ENCODE peak calls at places on chromosomes 1 and 21, in seven cellular contexts. W is stomach; H is activated CD4-positive, CD25-positive, alpha-beta regulatory T cell; Q is kidney tubule cell; D is NCI-H1092 treated with DMSO at 0.1 percent for 48 hours; U is T-helper 17 cell; N is NCI-H2171. Y is an unnamed sample.

GRCh38 chr1:53689736-53690401 is 49.1 kb downstream of the GLIS1 start:
- DNase-seq in W (no peak), H (no peak), Q (no peak), D (no peak), U (no peak), N (no peak), Y (no peak)

GRCh38 chr1:168833801-168834224 is 104.8 kb upstream of the DPT start:
- DNase-seq in W (no peak), H (no peak), Q (no peak), D (no peak), U (no peak), N (no peak), Y (no peak)

GRCh38 chr1:49048188-49048587 is 271.5 kb upstream of the BEND5 start:
- DNase-seq in W (no peak), H (no peak), Q (no peak), D (no peak), U (no peak), N (peak), Y (no peak)

GRCh38 chr21:39183272-39184049 is at the start of gene PSMG1:
- DNase-seq in W (peak), H (peak), Q (peak), D (peak), U (peak), N (peak), Y (peak)

GRCh38 chr1:48469616-48470500 is 2.1 kb downstream of the SPATA6 start:
- DNase-seq in W (peak), H (no peak), Q (peak), D (no peak), U (no peak), N (no peak), Y (no peak)

GRCh38 chr1:119611701-119612113 is 36.4 kb downstream of the ZNF697 start:
- DNase-seq in W (peak), H (no peak), Q (peak), D (peak), U (no peak), N (peak), Y (no peak)

GRCh38 chr1:181763736-181764135 is 280.4 kb downstream of the CACNA1E start:
- DNase-seq in W (no peak), H (no peak), Q (peak), D (no peak), U (no peak), N (no peak), Y (no peak)

GRCh38 chr1:97820470-97821188 is 100.2 kb downstream of the DPYD start:
- DNase-seq in W (no peak), H (no peak), Q (peak), D (peak), U (no peak), N (no peak), Y (no peak)

GRCh38 chr1:160646711-160647328 is at the start of gene SLAMF1:
- DNase-seq in W (no peak), H (no peak), Q (no peak), D (no peak), U (no peak), N (no peak), Y (peak)